ENCODE peak calls at places on chromosomes 7 and 10, in ten cellular contexts. N is PC-9, S is tibial artery, E is colonic mucosa, X is lung, B is Peyer's patch, C is left ventricle myocardium inferior, L is thoracic aorta, P is GM23338, G is kidney. F is an unnamed sample.

GRCh38 chr7:149225106-149225505 is 14.3 kb upstream of the ZNF212 start:
- DNase-seq in G (no peak), S (no peak), X (no peak), C (no peak), L (no peak), P (no peak), E (no peak), N (no peak), B (no peak), F (no peak)

GRCh38 chr10:48289652-48290238 is 15.2 kb upstream of the FRMPD2 start:
- DNase-seq in P (peak), L (no peak), S (no peak), X (peak), N (peak), C (peak), G (no peak), E (peak), B (peak), F (peak)

GRCh38 chr10:77049896-77050295 is 587.7 kb downstream of the KCNMA1 start:
- DNase-seq in L (no peak), P (no peak), X (no peak), E (no peak), G (no peak), S (no peak), B (no peak), C (no peak), N (no peak), F (peak)

GRCh38 chr10:49333192-49333591 is 34.2 kb downstream of the C10orf71 start:
- DNase-seq in G (no peak), P (no peak), S (no peak), L (no peak), B (no peak), E (no peak), C (no peak), X (no peak), N (no peak), F (no peak)

GRCh38 chr10:2933519-2933918 is 133.8 kb upstream of the PFKP start:
- DNase-seq in S (no peak), N (no peak), B (no peak), X (no peak), L (no peak), P (peak), C (no peak), G (no peak), E (no peak), F (no peak)

GRCh38 chr7:154931906-154932305 is 71.0 kb downstream of the PAXIP1 start:
- DNase-seq in N (no peak), E (no peak), L (no peak), S (no peak), C (no peak), X (peak), B (no peak), G (no peak), P (no peak), F (peak)

GRCh38 chr7:30688718-30689221 is 6.5 kb upstream of the CRHR2 start:
- DNase-seq in N (peak), S (no peak), X (no peak), E (no peak), G (peak), P (peak), B (no peak), C (no peak), L (no peak), F (no peak)

GRCh38 chr7:140672382-140673062 is at the start of gene ADCK2:
- DNase-seq in S (no peak), G (peak), X (peak), C (peak), B (peak), L (no peak), P (peak), E (peak), N (peak), F (peak)

GRCh38 chr7:129828078-129828762 is 124.5 kb downstream of the UBE2H start:
- DNase-seq in E (no peak), P (no peak), C (no peak), N (no peak), L (no peak), S (no peak), G (no peak), X (no peak), B (no peak), F (no peak)

GRCh38 chr10:35895331-35895730 is 253.2 kb upstream of the FZD8 start:
- DNase-seq in L (no peak), E (no peak), X (no peak), S (no peak), B (no peak), C (no peak), G (no peak), P (no peak), N (no peak), F (peak)

GRCh38 chr7:34087892-34088891 is 182.9 kb downstream of the BMPER start:
- DNase-seq in L (no peak), E (peak), C (no peak), X (no peak), P (peak), N (peak), G (no peak), S (no peak), B (no peak), F (no peak)

GRCh38 chr10:117112220-117112619 is 25.9 kb downstream of the VAX1 start:
- DNase-seq in C (no peak), G (no peak), E (no peak), X (no peak), L (no peak), S (no peak), N (no peak), B (no peak), P (peak), F (no peak)
- TF ChIP-seq CTCF in C (no peak), G (peak), E (no peak), X (no peak), L (no peak), S (no peak), N (peak), B (no peak), P (peak), F (peak)

GRCh38 chr7:64046041-64046389 is 781 bp downstream of the ZNF727 start:
- DNase-seq in S (no peak), B (no peak), G (no peak), L (no peak), X (no peak), N (no peak), P (no peak), E (no peak), C (peak), F (no peak)
- H3K4me3 ChIP-seq in S (peak), B (peak), G (peak), L (peak), X (peak), N (no peak), P (no peak), E (peak), C (peak), F (no peak)

GRCh38 chr10:64115913-64116643 is 594.9 kb downstream of the REEP3 start:
- DNase-seq in C (no peak), N (no peak), B (peak), S (no peak), P (peak), X (no peak), G (no peak), E (peak), L (no peak), F (no peak)
- TF ChIP-seq CTCF in C (peak), N (peak), B (no peak), S (no peak), P (peak), X (no peak), G (peak), E (peak), L (no peak), F (peak)

GRCh38 chr10:110497438-110498086 is at the start of gene DUSP5:
- DNase-seq in P (peak), C (peak), E (peak), L (peak), N (peak), S (peak), G (peak), X (peak), B (peak), F (peak)

GRCh38 chr10:110499796-110500514 is 2.2 kb downstream of the DUSP5 start:
- DNase-seq in E (no peak), G (peak), S (no peak), N (no peak), C (no peak), P (no peak), X (no peak), L (no peak), B (no peak), F (no peak)

GRCh38 chr10:110500515-110500905 is 2.8 kb downstream of the DUSP5 start:
- DNase-seq in G (peak), S (no peak), L (no peak), B (no peak), E (no peak), X (no peak), C (no peak), N (peak), P (no peak), F (peak)

GRCh38 chr10:110498087-110498981 is 627 bp downstream of the DUSP5 start:
- DNase-seq in L (no peak), G (peak), E (peak), S (peak), B (peak), X (peak), C (peak), N (peak), P (peak), F (peak)

GRCh38 chr10:110498982-110499795 is 1.5 kb downstream of the DUSP5 start:
- DNase-seq in P (peak), E (peak), L (no peak), N (peak), C (no peak), S (no peak), G (no peak), B (peak), X (no peak), F (peak)
- H3K4me3 ChIP-seq in P (peak), E (peak), L (peak), N (peak), C (peak), S (peak), G (peak), B (peak), X (peak), F (peak)

DNA sequence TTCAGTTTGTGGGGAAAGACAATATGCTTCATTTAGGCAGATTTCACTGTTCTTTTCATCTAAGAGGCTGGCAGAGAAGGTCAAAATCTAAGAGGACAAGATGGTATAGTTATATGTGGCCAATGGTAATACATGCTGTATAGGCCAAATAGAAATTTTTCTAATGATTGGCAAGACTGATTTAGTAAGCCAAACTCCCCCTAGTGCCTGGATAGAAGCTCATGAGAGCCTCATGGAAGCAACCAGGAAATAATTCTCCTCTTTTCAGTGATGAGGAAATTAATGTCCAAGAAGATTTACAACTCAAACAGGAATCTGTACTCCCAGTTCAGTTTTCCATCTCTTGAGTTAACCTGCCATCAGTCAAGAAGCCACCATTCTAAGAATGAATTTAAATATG is 253.6 kb upstream of the PHF14 start:
- DNase-seq in E (no peak), N (no peak), P (peak), B (no peak), G (no peak), X (no peak), C (no peak), L (no peak), S (no peak), F (no peak)
- TF ChIP-seq CTCF in E (no peak), N (no peak), P (peak), B (no peak), G (no peak), X (no peak), C (no peak), L (no peak), S (no peak), F (no peak)

GRCh38 chr10:6013413-6014192 is 36.3 kb upstream of the IL15RA start:
- DNase-seq in N (no peak), G (no peak), B (no peak), X (no peak), E (peak), P (no peak), S (no peak), L (no peak), C (no peak), F (no peak)
- H3K4me3 ChIP-seq in N (no peak), G (no peak), B (no peak), X (no peak), E (no peak), P (no peak), S (no peak), L (no peak), C (no peak), F (no peak)

DNA sequence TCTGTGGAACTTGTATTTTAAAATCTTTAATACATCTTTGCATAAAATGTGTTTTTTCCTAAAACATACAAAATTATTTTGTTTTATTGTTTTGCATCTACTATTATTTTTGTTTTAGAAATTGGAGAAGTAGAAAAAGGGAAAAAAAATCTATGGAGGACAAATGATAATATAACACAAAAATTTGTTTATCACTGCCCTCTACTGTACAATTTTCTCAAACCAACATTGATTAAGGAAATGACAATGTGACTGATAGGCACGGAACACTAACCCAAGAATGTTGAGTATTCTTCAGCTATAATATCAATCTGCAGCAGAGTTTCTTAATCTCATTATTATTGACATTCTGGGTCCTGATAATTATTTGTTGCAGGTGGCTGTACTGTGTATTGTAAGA is 9.5 kb upstream of the ING3 start:
- DNase-seq in C (no peak), G (no peak), L (no peak), P (no peak), X (no peak), E (no peak), N (no peak), B (no peak), S (no peak), F (no peak)
- TF ChIP-seq CTCF in C (peak), G (peak), L (peak), P (peak), X (no peak), E (no peak), N (peak), B (no peak), S (peak), F (peak)

GRCh38 chr10:44280211-44280610 is 104.7 kb downstream of the CXCL12 start:
- DNase-seq in L (no peak), B (no peak), N (no peak), X (no peak), S (no peak), E (no peak), C (no peak), G (no peak), P (no peak), F (no peak)
- H3K4me3 ChIP-seq in L (no peak), B (no peak), N (no peak), X (no peak), S (no peak), E (no peak), C (no peak), G (no peak), P (no peak), F (no peak)

GRCh38 chr10:69663548-69663947 is 33.5 kb downstream of the FAM241B start:
- DNase-seq in N (no peak), S (no peak), X (no peak), P (peak), L (no peak), B (no peak), G (no peak), C (no peak), E (no peak), F (no peak)
- TF ChIP-seq CTCF in N (no peak), S (no peak), X (no peak), P (peak), L (no peak), B (no peak), G (no peak), C (no peak), E (no peak), F (no peak)

DNA sequence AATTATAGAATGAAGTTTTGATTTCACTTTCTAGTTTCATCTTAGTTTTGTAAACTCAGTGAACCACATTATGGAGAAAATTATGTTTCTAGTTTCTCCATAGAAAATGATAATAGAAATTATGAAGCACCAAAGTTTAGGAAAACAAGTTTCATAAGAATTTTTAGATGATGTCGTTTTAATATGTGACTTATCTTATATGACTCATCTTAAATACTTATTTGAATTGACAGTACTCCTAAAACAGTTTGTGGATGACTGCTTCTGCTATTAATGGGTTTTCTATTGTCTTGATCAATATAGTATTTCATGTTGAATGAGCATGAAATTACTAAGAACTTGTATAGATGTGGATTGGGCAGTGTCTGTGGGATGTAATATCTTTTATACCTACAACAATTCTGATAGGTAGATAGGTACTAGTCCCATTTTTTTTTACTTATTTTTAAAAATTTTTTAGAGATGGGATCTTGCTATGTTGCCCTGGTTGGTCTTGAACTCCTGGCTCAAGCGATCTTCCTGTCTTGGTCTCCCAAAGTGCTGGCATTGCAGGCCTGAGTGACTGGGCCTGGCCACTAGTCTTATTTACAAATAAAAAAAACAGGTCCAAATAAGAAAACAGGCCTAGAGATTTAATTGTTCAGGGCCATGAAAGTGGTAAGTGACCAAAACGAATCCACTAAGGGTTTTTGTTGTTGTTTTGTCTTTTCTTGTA is 3.7 kb downstream of the HBP1 start:
- DNase-seq in E (no peak), C (no peak), P (no peak), S (no peak), L (no peak), B (no peak), X (no peak), N (no peak), G (no peak), F (no peak)
- H3K4me3 ChIP-seq in E (no peak), C (no peak), P (no peak), S (no peak), L (no peak), B (no peak), X (no peak), N (no peak), G (no peak), F (no peak)